ENCODE peak calls at places on chromosomes 11 and 22, in four cellular contexts. Y is stimulated activated CD4-positive, alpha-beta T cell treated with anti-CD3 and anti-CD28 coated beads, Interleukin-4, amount 100 ng/mL, for 48 hours; A is lung microvascular endothelial cell; U is activated effector memory CD4-positive, alpha-beta T cell treated with Interleukin-2 at 50 U/mL for 16 hours. I is an unnamed sample.

GRCh38 chr11:33687733-33688479 is 12.7 kb downstream of the C11orf91 start:
- DNase-seq in Y (no peak), A (peak), U (no peak), I (peak)

GRCh38 chr11:68115285-68115684 is 5.9 kb downstream of the CHKA start:
- DNase-seq in Y (no peak), U (no peak), A (no peak), I (no peak)

GRCh38 chr22:43535741-43536140 is 123.9 kb downstream of the MPPED1 start:
- DNase-seq in A (no peak), U (no peak), Y (no peak), I (no peak)

GRCh38 chr11:106278391-106278790 is 200.9 kb downstream of the AASDHPPT start:
- DNase-seq in A (no peak), Y (no peak), U (no peak), I (no peak)

GRCh38 chr11:66559862-66560676 is 8.3 kb downstream of the CTSF start:
- DNase-seq in A (no peak), U (no peak), Y (no peak), I (no peak)

GRCh38 chr11:123306531-123306930 is 111.5 kb upstream of the CLMP start:
- DNase-seq in U (no peak), A (no peak), Y (no peak), I (no peak)

GRCh38 chr11:77080643-77081210 is 14.0 kb downstream of the CAPN5 start:
- DNase-seq in U (no peak), Y (no peak), A (no peak), I (peak)

GRCh38 chr11:113401718-113402117 is 14.1 kb downstream of the ANKK1 start:
- DNase-seq in Y (no peak), A (peak), U (no peak), I (no peak)

GRCh38 chr11:114036156-114036811 is 23.2 kb upstream of the ZBTB16 start:
- DNase-seq in U (peak), A (peak), Y (peak), I (peak)

GRCh38 chr22:40857309-40857851 is 432 bp downstream of the XPNPEP3 start:
- DNase-seq in U (no peak), A (no peak), Y (no peak), I (no peak)

GRCh38 chr11:11782532-11783110 is 59.2 kb upstream of the USP47 start:
- DNase-seq in Y (no peak), A (no peak), U (no peak), I (no peak)

I was measured in AG08396.